ENCODE peak calls at places on chromosomes 11 and 22, in five cellular contexts. T is mesendoderm, X is mesenchymal stem cell, N is IMR-90, I is neuronal stem cell. F is an unnamed sample. For H3K4me1, the result is how much of the 10 kb centered on the place peaks cover.

GRCh38 chr11:66546368-66546965 is at the start of gene ACTN3:
- DNase-seq in X (no peak), T (peak), N (no peak), I (peak), F (peak)

GRCh38 chr22:45888221-45889092 is 88.5 kb downstream of the WNT7B start:
- DNase-seq in X (no peak), I (no peak), T (no peak), N (no peak), F (no peak)

GRCh38 chr11:123537726-123538125 is 107.7 kb downstream of the GRAMD1B start:
- DNase-seq in N (no peak), X (no peak), I (no peak), T (no peak), F (no peak)

GRCh38 chr11:10688401-10688800 is 5.2 kb downstream of the IRAG1 start:
- DNase-seq in I (no peak), T (peak), N (peak), X (no peak), F (peak)

GRCh38 chr11:74018331-74019005 is 9.6 kb upstream of the UCP3 start:
- DNase-seq in I (no peak), T (no peak), N (peak), X (peak), F (peak)

GRCh38 chr11:9066432-9066925 is 24.9 kb downstream of the SCUBE2 start:
- DNase-seq in X (no peak), T (no peak), I (no peak), N (no peak), F (no peak)

GRCh38 chr11:129640671-129641070 is 175.0 kb upstream of the TMEM45B start:
- DNase-seq in N (no peak), T (no peak), I (no peak), X (no peak), F (no peak)

GRCh38 chr11:78111298-78111697 is 28.1 kb downstream of the ALG8 start:
- DNase-seq in I (no peak), N (no peak), X (no peak), T (no peak), F (no peak)

GRCh38 chr11:83292709-83293435 is 6.7 kb upstream of the CCDC90B start:
- DNase-seq in I (peak), X (peak), N (peak), T (peak), F (peak)

GRCh38 chr11:83287631-83288030 is 1.5 kb upstream of the CCDC90B start:
- DNase-seq in N (no peak), I (no peak), T (no peak), X (no peak), F (no peak)

GRCh38 chr11:83294208-83294607 is 8.0 kb upstream of the CCDC90B start:
- DNase-seq in X (no peak), N (no peak), I (no peak), T (peak), F (no peak)

DNA sequence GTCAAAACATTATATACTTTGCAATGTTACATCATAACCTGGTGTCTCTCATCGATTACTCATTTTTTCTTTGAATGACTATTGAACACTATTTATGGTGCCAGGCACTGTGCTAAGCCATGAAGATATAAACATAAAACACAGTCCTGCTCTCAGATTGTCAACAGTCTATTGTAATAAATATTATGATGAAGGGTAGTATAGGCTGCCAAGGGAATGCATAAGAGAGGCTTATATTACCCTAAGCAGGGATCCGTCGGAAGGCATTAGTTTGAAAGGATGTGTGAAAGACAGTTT is 7.2 kb upstream of the CCDC90B start:
- DNase-seq in N (no peak), X (no peak), T (no peak), I (no peak), F (no peak)
- H2AK5ac ChIP-seq in N (no peak), X (no peak), T (peak), I (no peak), F (no peak)

DNA sequence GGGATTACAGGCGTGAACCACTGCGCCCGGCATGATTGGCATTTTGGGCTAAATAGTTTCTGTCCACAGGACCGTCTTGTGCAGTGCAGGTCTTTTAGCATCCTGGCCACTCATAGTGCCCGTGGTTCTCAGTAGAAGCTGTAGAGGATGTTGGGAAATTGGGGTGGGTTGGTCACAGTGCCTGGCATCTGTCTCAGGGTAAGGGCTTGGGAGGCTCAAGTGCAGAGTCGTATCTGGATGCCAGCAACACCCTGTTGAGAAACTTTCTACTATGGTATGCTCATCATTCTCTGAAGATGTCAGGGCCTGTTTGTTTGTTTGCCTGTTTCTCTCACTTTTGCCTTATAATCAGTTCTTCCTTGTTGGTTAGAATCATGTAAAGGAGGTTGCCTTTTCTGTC is 21.9 kb downstream of the UBE2L3 start:
- DNase-seq in N (no peak), T (no peak), I (no peak), X (no peak), F (peak)
- H3K4me1 ChIP-seq in N (under half), T (under half), I (under half), X (under half), F (under half)

GRCh38 chr11:45181595-45182550 is 35.4 kb downstream of the PRDM11 start:
- DNase-seq in N (no peak), X (peak), T (peak), I (no peak), F (no peak)
- H3K4me2 ChIP-seq in N (no peak), X (no peak), T (no peak), I (no peak), F (no peak)

DNA sequence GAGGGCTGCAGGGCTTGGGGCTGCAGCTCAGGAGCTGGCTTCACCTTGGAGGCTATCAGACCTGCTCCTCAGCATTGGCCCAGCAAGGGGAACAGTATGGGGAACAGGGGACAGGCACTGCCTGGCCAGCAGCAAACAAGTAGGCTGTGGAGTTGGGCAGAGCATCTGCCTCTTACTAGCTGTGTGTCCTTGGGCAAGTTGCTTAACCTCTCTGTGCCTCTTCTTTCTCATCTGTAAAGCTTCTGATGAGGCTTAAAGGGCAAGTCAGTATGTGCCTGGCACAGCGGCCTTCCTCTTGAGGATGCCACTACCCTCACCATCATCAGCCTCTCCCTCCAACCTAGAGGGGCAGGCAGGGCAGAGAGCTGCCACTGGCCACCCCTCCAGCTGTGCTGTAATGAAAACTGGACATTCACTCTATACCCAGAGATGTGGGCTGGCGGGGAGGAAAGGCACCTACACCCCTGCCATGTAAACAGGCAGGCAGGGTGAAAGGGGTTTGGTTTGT is 7.5 kb upstream of the CDKN1C start:
- DNase-seq in N (no peak), T (no peak), X (no peak), I (no peak), F (no peak)
- H2AK5ac ChIP-seq in N (peak), T (no peak), X (peak), I (peak), F (no peak)

DNA sequence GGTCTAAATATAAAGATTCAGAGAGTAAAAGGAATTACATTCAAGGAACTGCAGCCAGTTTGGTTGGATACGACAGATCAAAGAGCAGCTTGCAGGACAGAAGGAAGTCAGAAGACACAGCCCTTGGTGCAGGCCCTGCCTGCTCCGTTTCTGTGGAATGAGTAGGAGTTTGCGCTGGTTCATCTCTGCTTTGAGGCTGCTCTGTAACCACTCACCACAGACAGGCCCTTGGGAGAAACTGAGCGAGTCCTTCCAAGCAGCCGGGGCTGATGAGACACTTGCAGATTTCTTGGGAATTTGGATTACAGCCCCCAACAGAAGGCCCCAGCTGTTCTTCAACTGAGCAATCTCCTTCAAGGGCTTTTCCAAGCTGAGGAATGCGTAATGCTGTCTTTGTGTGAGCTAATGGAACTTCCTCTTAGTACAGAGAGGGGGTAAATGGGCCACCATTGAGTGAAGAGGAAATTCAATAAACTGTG is 16.4 kb downstream of the IL10RA start:
- DNase-seq in N (no peak), X (peak), T (peak), I (peak), F (peak)
- H3K4me1 ChIP-seq in N (under half), X (under half), T (under half), I (under half), F (under half)

GRCh38 chr11:7668911-7669310 is 4.4 kb downstream of the CYB5R2 start:
- DNase-seq in X (no peak), N (no peak), I (no peak), T (peak), F (no peak)

GRCh38 chr11:7668464-7668863 is 4.8 kb downstream of the CYB5R2 start:
- DNase-seq in T (no peak), N (no peak), I (no peak), X (no peak), F (peak)

GRCh38 chr11:7666292-7666866 is 6.9 kb downstream of the CYB5R2 start:
- DNase-seq in N (no peak), X (no peak), I (no peak), T (no peak), F (no peak)

GRCh38 chr11:7665473-7666291 is 7.6 kb downstream of the CYB5R2 start:
- DNase-seq in I (no peak), X (peak), T (peak), N (peak), F (peak)

DNA sequence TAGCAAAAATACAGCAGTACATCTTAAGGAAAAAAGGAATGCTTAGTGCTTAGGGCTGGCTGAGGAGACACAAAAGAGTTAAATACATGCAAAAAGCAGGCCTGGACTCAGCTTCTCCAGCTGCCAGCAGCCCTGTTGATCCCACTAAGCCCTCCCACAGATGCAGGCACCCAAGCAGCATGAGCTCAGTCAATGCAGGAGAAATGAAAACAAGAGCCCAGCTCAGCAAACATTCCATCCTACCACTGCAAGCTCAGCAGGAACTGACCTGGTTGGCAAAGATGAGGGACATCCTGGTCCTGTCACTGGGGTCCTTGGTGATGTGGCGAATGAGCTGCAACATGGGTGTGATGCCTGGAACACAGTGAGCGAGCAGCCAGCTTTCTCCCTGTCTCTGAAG is 5.8 kb downstream of the CYB5R2 start:
- DNase-seq in T (no peak), I (no peak), N (peak), X (no peak), F (peak)
- H3K4me2 ChIP-seq in T (no peak), I (no peak), N (no peak), X (no peak), F (no peak)

GRCh38 chr22:30615543-30615954 is 8.6 kb downstream of the TCN2 start:
- DNase-seq in X (no peak), T (no peak), I (no peak), N (no peak), F (no peak)

GRCh38 chr22:30617819-30618218 is 10.8 kb downstream of the TCN2 start:
- DNase-seq in I (no peak), N (no peak), X (no peak), T (no peak), F (no peak)

GRCh38 chr22:30614268-30614667 is 7.3 kb downstream of the TCN2 start:
- DNase-seq in T (no peak), N (no peak), I (no peak), X (no peak), F (no peak)

GRCh38 chr22:30612789-30613188 is 5.8 kb downstream of the TCN2 start:
- DNase-seq in I (no peak), N (no peak), T (peak), X (no peak), F (no peak)

DNA sequence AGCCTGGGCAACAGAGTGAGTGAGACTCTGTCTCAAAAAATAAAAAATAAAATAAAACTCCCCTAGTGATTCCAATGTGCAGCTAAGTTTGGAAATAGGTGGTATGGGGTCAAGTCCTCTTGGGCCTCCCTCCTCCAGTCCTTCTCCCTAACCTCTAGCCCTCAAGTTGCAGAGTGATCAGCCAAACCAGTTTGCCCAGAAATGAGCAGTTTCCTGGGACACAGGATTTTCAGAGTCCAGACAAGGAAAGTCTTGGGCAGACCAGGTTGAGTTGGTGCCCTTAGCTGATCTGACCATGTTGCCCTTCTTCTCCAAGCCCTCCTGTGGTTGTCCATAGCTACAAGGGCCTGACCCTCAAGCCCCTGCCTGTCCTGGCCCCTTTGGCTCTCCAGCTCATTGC is 7.9 kb downstream of the TCN2 start:
- DNase-seq in I (no peak), X (no peak), N (no peak), T (no peak), F (no peak)
- H2AK5ac ChIP-seq in I (no peak), X (no peak), N (no peak), T (no peak), F (no peak)

GRCh38 chr22:35687461-35687860 is 30.2 kb upstream of the APOL5 start:
- DNase-seq in X (no peak), N (no peak), I (no peak), T (no peak), F (no peak)
- H3K4me1 ChIP-seq in X (under half), N (under half), I (under half), T (under half), F (under half)

DNA sequence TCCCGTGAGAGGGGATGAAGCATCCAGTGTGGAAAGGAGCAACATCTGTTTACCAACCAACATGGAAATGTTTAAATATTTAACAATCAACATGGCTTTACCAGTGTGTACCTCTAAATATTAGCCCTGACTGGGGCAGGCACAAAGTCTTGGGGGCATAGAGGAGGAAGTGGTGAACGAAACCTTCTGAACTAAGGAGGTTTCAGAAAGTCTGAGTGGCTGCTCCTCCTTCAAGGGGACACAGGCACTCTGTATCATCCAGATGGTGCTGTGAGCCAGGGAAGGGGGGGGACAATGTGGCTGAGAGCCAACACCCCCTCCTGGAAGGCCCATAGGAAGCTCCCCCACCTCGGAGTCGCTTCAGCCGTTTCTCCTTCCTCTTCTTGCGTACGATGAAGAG is 107.6 kb downstream of the CEP164 start:
- DNase-seq in I (no peak), T (no peak), X (no peak), N (no peak), F (no peak)
- H3K4me2 ChIP-seq in I (no peak), T (no peak), X (no peak), N (no peak), F (no peak)

GRCh38 chr22:41381329-41382097 is at the start of gene TEF:
- DNase-seq in N (peak), X (peak), I (peak), T (peak), F (peak)

GRCh38 chr22:41382610-41383009 is 868 bp downstream of the TEF start:
- DNase-seq in X (no peak), T (no peak), I (no peak), N (no peak), F (no peak)

GRCh38 chr22:41382098-41382578 is 396 bp downstream of the TEF start:
- DNase-seq in N (no peak), I (no peak), X (peak), T (no peak), F (peak)

GRCh38 chr22:41383085-41383484 is 1.3 kb downstream of the TEF start:
- DNase-seq in N (no peak), I (no peak), X (no peak), T (no peak), F (no peak)

GRCh38 chr22:41380993-41381328 is 781 bp upstream of the TEF start:
- DNase-seq in T (no peak), N (peak), I (no peak), X (peak), F (peak)
- H2AK5ac ChIP-seq in T (no peak), N (no peak), I (peak), X (no peak), F (no peak)